ENCODE peak calls at places on chromosome 21, in six cellular contexts. One of them, this sample, is unnamed.

GRCh38 chr21:29025328-29025713 is 853 bp downstream of the USP16 start:
- DNase-seq in GM04504: no peak
- DNase-seq in EL: peak; percentile 31
- DNase-seq in HFF-Myc: no peak
- DNase-seq in GM13977: no peak
- DNase-seq in CD8-positive, alpha-beta T cell: peak; percentile 32
- DNase-seq in this sample: no peak

GRCh38 chr21:42024261-42024877 is 14.2 kb upstream of the ZBTB21 start:
- DNase-seq in GM04504: no peak
- DNase-seq in HFF-Myc: no peak
- DNase-seq in GM13977: no peak
- DNase-seq in CD8-positive, alpha-beta T cell: no peak
- DNase-seq in EL: no peak
- DNase-seq in this sample: no peak

GRCh38 chr21:26837539-26837938 is 7.7 kb downstream of the ADAMTS1 start:
- DNase-seq in GM13977: no peak
- DNase-seq in EL: peak; percentile 23
- DNase-seq in HFF-Myc: no peak
- DNase-seq in CD8-positive, alpha-beta T cell: no peak
- DNase-seq in GM04504: no peak
- DNase-seq in this sample: no peak

GRCh38 chr21:35952651-35953340 is 107.5 kb downstream of the SETD4 start:
- DNase-seq in HFF-Myc: no peak
- DNase-seq in EL: no peak
- DNase-seq in GM04504: no peak
- DNase-seq in CD8-positive, alpha-beta T cell: no peak
- DNase-seq in GM13977: no peak
- DNase-seq in this sample: no peak

GRCh38 chr21:39849014-39849655 is 18.1 kb upstream of the PCP4 start:
- DNase-seq in EL: no peak
- DNase-seq in CD8-positive, alpha-beta T cell: no peak
- DNase-seq in HFF-Myc: no peak
- DNase-seq in GM13977: no peak
- DNase-seq in GM04504: no peak
- DNase-seq in this sample: no peak

GRCh38 chr21:32572574-32573420 is 12.5 kb downstream of the TCP10L start:
- DNase-seq in CD8-positive, alpha-beta T cell: no peak
- DNase-seq in GM04504: no peak
- DNase-seq in EL: no peak
- DNase-seq in HFF-Myc: no peak
- DNase-seq in GM13977: no peak
- DNase-seq in this sample: no peak

GRCh38 chr21:26116456-26117011 is 54.0 kb downstream of the APP start:
- DNase-seq in GM13977: no peak
- DNase-seq in EL: peak; percentile 55
- DNase-seq in CD8-positive, alpha-beta T cell: no peak
- DNase-seq in HFF-Myc: peak; percentile 47
- DNase-seq in GM04504: peak; percentile 72
- DNase-seq in this sample: no peak

GRCh38 chr21:16634522-16634914 is 878.3 kb upstream of the CXADR start:
- DNase-seq in GM04504: no peak
- DNase-seq in CD8-positive, alpha-beta T cell: no peak
- DNase-seq in GM13977: no peak
- DNase-seq in EL: no peak
- DNase-seq in HFF-Myc: no peak
- DNase-seq in this sample: no peak

GRCh38 chr21:34029724-34030528 is 43.5 kb upstream of the MRPS6 start:
- DNase-seq in GM04504: peak; percentile 58
- DNase-seq in GM13977: peak; percentile 23
- DNase-seq in CD8-positive, alpha-beta T cell: peak; percentile 26
- DNase-seq in HFF-Myc: peak; percentile 73
- DNase-seq in EL: peak; percentile 79
- DNase-seq in this sample: peak; percentile 57

GRCh38 chr21:38306833-38307232 is 50.0 kb downstream of the KCNJ15 start:
- DNase-seq in HFF-Myc: peak; percentile 79
- DNase-seq in EL: peak; percentile 73
- DNase-seq in GM04504: peak; percentile 81
- DNase-seq in CD8-positive, alpha-beta T cell: no peak
- DNase-seq in GM13977: no peak
- DNase-seq in this sample: no peak

GRCh38 chr21:34704119-34704518 is 35.3 kb downstream of the CLIC6 start:
- DNase-seq in GM13977: no peak
- DNase-seq in EL: peak; percentile 63
- DNase-seq in GM04504: peak; percentile 78
- DNase-seq in HFF-Myc: no peak
- DNase-seq in CD8-positive, alpha-beta T cell: no peak
- DNase-seq in this sample: no peak

GRCh38 chr21:45226540-45227326 is 61.0 kb downstream of the POFUT2 start:
- DNase-seq in CD8-positive, alpha-beta T cell: peak; percentile 56
- DNase-seq in HFF-Myc: no peak
- DNase-seq in EL: peak; percentile 54
- DNase-seq in GM04504: no peak
- DNase-seq in GM13977: no peak
- DNase-seq in this sample: no peak

GRCh38 chr21:44890961-44891541 is 17.6 kb upstream of the PTTG1IP start:
- DNase-seq in GM13977: no peak
- DNase-seq in GM04504: no peak
- DNase-seq in HFF-Myc: no peak
- DNase-seq in EL: no peak
- DNase-seq in CD8-positive, alpha-beta T cell: no peak
- DNase-seq in this sample: no peak

GRCh38 chr21:38853421-38853919 is 47.7 kb downstream of the ETS2 start:
- DNase-seq in CD8-positive, alpha-beta T cell: no peak
- DNase-seq in GM04504: no peak
- DNase-seq in EL: peak; percentile 87
- DNase-seq in GM13977: no peak
- DNase-seq in HFF-Myc: no peak
- DNase-seq in this sample: no peak

GRCh38 chr21:42304556-42305454 is 10.4 kb downstream of the TFF3 start:
- DNase-seq in HFF-Myc: no peak
- DNase-seq in GM13977: no peak
- DNase-seq in GM04504: no peak
- DNase-seq in CD8-positive, alpha-beta T cell: no peak
- DNase-seq in EL: no peak
- DNase-seq in this sample: no peak

GRCh38 chr21:31873696-31874599 is 1.1 kb downstream of the HUNK start:
- DNase-seq in EL: peak; percentile 3
- DNase-seq in CD8-positive, alpha-beta T cell: no peak
- DNase-seq in GM04504: no peak
- DNase-seq in HFF-Myc: no peak
- DNase-seq in GM13977: peak; percentile 55
- DNase-seq in this sample: peak; percentile 70